ENCODE peak calls at places on chromosomes 16 and 17, in six cellular contexts. S is A549; Y is CD4-positive, CD25-positive, alpha-beta regulatory T cell; C is tibial artery; Q is IMR-90; H is neuronal stem cell. O is an unnamed sample.
A peak's percentile ranks its signal among the peaks of the same experiment; 100 is the strongest.

GRCh38 chr17:59105852-59106462 is 723 bp downstream of the TRIM37 start:
- DNase-seq in S (peak; percentile 67), Y (peak; percentile 81), C (peak; percentile 50), Q (peak; percentile 41), H (no peak), O (peak; percentile 65)

GRCh38 chr16:71359431-71359830 is 908 bp downstream of the CALB2 start:
- DNase-seq in S (no peak), Y (no peak), C (no peak), Q (no peak), H (no peak), O (no peak)

GRCh38 chr16:87582221-87582965 is 19.9 kb upstream of the JPH3 start:
- DNase-seq in S (no peak), Y (no peak), C (peak; percentile 89), Q (peak; percentile 75), H (no peak), O (peak; percentile 66)

GRCh38 chr17:8563981-8564602 is 66.4 kb downstream of the MYH10 start:
- DNase-seq in S (no peak), Y (no peak), C (no peak), Q (peak; percentile 73), H (no peak), O (no peak)

GRCh38 chr17:27496501-27496943 is 40.3 kb downstream of the KSR1 start:
- DNase-seq in S (peak; percentile 53), Y (no peak), C (no peak), Q (no peak), H (no peak), O (no peak)

GRCh38 chr16:2090481-2090797 is 42.7 kb downstream of the TSC2 start:
- DNase-seq in S (no peak), Y (no peak), C (no peak), Q (no peak), H (no peak), O (peak; percentile 58)

GRCh38 chr16:87918314-87918713 is 18.0 kb downstream of the CA5A start:
- DNase-seq in S (no peak), Y (no peak), C (peak; percentile 64), Q (no peak), H (no peak), O (no peak)

GRCh38 chr17:1504866-1505265 is 11.5 kb downstream of the INPP5K start:
- DNase-seq in S (no peak), Y (no peak), C (no peak), Q (no peak), H (no peak), O (no peak)

GRCh38 chr16:73853968-73854367 is 442.6 kb upstream of the PSMD7 start:
- DNase-seq in S (no peak), Y (no peak), C (no peak), Q (no peak), H (no peak), O (no peak)

GRCh38 chr17:72250206-72250605 is 129.4 kb downstream of the SOX9 start:
- DNase-seq in S (no peak), Y (no peak), C (no peak), Q (no peak), H (no peak), O (no peak)

GRCh38 chr16:7086842-7087616 is 245.6 kb upstream of the RBFOX1 start:
- DNase-seq in S (peak; percentile 21), Y (no peak), C (no peak), Q (no peak), H (peak; percentile 48), O (peak; percentile 33)

GRCh38 chr17:81683208-81683583 is 401 bp downstream of the ARL16 start:
- DNase-seq in S (no peak), Y (no peak), C (no peak), Q (peak; percentile 5), H (no peak), O (no peak)

GRCh38 chr16:12027091-12027490 is 50.6 kb downstream of the SNX29 start:
- DNase-seq in S (no peak), Y (no peak), C (no peak), Q (no peak), H (no peak), O (no peak)

GRCh38 chr16:48361540-48361939 is 23.7 kb downstream of the SIAH1 start:
- DNase-seq in S (no peak), Y (no peak), C (no peak), Q (no peak), H (no peak), O (no peak)

GRCh38 chr16:48358419-48358818 is 26.8 kb downstream of the SIAH1 start:
- DNase-seq in S (no peak), Y (no peak), C (no peak), Q (no peak), H (no peak), O (no peak)

GRCh38 chr16:48365030-48365600 is 20.1 kb downstream of the SIAH1 start:
- DNase-seq in S (peak; percentile 30), Y (no peak), C (no peak), Q (no peak), H (no peak), O (no peak)

GRCh38 chr16:48359983-48360382 is 25.2 kb downstream of the SIAH1 start:
- DNase-seq in S (no peak), Y (no peak), C (no peak), Q (no peak), H (no peak), O (no peak)

DNA sequence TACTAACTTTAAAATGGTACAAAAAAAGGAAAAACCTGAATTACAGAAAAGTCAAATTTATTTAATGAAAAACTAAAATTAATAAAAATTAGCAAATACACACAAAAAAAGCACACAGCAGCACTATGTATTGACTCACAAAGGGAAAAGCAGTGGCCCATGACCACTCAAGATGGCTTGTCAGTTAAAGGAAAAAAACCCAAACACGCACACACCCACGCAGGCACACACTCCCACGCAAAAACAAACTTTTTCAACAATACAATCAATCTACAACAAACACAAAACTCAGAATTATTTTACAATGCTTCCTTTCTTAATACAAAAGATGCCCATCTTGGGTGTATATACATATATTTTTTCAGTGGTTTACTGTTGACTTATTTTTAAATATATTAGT is 24.2 kb downstream of the SIAH1 start:
- DNase-seq in S (no peak), Y (no peak), C (no peak), Q (no peak), H (no peak), O (no peak)
- H3K4me1 ChIP-seq in S (peaks cover 13% of the 10 kb centered on the region), Y (peaks cover 6% of the 10 kb centered on the region), C (peaks cover 11% of the 10 kb centered on the region), Q (peaks cover 6% of the 10 kb centered on the region), H (peaks cover 11% of the 10 kb centered on the region), O (peaks cover 17% of the 10 kb centered on the region)

DNA sequence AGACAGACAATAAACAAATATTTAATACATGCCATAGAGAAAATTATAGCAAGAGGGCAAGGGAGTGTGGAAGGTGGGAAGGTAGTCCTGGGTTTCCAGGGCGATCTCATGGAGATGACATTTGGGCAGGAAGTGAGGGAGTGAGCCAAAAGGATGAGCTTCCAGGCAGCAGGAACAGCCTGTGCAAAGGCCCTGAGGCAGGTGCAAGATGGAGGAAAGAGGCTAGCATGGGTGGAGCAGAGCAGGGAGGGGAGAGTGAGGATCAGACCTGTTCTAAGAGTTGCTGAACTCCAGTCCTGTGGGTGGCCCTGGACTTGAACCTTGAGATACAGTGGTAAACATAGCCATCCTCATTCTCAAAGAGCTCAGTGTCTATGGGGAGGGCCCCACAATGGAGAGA is 94.7 kb downstream of the MGAT5B start:
- DNase-seq in S (no peak), Y (no peak), C (no peak), Q (no peak), H (no peak), O (no peak)
- H3K4me1 ChIP-seq in S (no peaks in the 10 kb centered on the region), Y (no peaks in the 10 kb centered on the region), C (peaks cover 3% of the 10 kb centered on the region), Q (no peaks in the 10 kb centered on the region), H (peaks cover 5% of the 10 kb centered on the region), O (no peaks in the 10 kb centered on the region)

DNA sequence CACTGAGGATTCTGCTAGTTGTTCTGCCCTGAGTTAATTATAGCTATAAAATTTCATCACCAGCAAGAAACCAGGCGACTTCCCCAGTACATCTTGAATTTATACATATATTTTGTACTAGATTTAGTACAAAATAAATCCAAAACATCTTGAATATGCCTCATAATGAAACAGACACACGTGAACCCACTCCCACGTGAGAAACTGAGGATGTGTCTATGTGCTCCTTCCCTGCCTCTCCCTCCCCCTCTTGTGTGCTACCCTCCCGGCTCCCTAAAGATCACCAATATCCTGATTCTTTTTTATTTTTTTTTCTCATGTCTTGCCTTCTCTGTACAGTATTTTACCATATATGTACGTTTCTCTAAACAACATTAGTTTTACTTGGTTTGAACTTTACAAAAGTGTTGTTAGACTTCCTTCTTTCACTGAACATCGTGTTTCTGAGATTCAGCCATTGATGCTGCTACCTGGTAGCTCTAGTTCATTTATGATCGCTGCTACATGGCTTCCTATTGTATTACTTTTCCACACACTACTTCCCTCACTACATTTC is 1.1 kb upstream of the LCMT1 start:
- DNase-seq in S (peak; percentile 40), Y (peak; percentile 9), C (no peak), Q (no peak), H (no peak), O (no peak)
- H3K4me1 ChIP-seq in S (peaks cover 26% of the 10 kb centered on the region), Y (peaks cover 39% of the 10 kb centered on the region), C (peaks cover 30% of the 10 kb centered on the region), Q (peaks cover 5% of the 10 kb centered on the region), H (peaks cover 5% of the 10 kb centered on the region), O (peaks cover 55% of the 10 kb centered on the region)

DNA sequence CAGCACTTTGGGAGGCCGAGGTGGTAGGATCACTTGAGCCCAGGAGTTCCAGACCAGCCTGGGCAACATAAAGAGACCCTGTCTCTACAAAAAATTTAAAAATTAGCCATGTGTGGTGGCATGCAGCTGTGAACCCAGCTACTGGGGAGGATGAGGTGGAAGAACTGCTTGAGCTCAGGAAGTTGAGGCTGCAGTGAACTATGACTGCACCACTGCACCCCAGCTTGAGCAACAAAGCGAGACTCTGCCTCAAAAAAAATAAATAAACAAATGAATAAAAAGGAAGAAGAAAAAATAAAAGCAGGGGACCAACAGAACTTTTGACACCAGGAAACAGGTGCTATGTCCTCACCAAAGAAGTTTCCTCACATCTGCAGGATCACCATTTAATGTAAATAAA is 14.2 kb downstream of the TERF2 start:
- DNase-seq in S (no peak), Y (no peak), C (no peak), Q (no peak), H (no peak), O (no peak)
- H3K4me1 ChIP-seq in S (no peaks in the 10 kb centered on the region), Y (no peaks in the 10 kb centered on the region), C (no peaks in the 10 kb centered on the region), Q (no peaks in the 10 kb centered on the region), H (no peaks in the 10 kb centered on the region), O (no peaks in the 10 kb centered on the region)

DNA sequence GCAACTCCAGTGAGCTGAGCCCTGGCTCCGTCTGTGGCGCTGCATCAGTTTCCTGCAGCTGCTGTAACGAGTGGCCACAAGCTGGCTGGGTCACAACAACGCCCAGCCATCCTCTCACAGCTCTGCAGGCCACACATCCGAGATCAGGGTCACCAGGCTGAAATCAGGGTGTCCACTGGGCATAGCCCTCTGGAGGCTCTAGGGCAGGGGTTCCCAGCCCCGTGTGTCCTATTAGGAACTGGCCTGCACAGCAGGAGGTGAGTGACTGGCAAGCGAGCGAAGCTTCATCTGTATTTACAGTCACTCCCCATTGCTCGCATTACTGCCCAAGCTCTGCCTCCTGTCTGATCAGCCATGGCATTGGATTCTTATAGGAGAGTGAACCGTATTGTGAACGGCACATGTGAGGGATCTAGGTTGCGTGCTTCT is 176.3 kb downstream of the SEC14L1 start:
- DNase-seq in S (no peak), Y (no peak), C (no peak), Q (no peak), H (no peak), O (no peak)
- H3K4me1 ChIP-seq in S (peaks cover 62% of the 10 kb centered on the region), Y (peaks cover 12% of the 10 kb centered on the region), C (peaks cover 40% of the 10 kb centered on the region), Q (peaks cover 48% of the 10 kb centered on the region), H (peaks cover 10% of the 10 kb centered on the region), O (peaks cover 65% of the 10 kb centered on the region)